ENCODE peak calls at places on chromosomes 16 and 17, in six cellular contexts. Q is GM03348; E is Kasumi-1; M is cardiac fibroblast; D is mucosa of descending colon; W is activated CD4-positive, CD25-positive, alpha-beta regulatory T cell. K is an unnamed sample.
A peak's percentile ranks its signal among the peaks of the same experiment; 100 is the strongest.

GRCh38 chr16:67773569-67774456 is 32.5 kb downstream of the RANBP10 start:
- DNase-seq in Q (no peak), E (no peak), D (no peak), W (no peak), M (no peak), K (no peak)

GRCh38 chr17:17347956-17348871 is 45.0 kb downstream of the NT5M start:
- DNase-seq in W (no peak), M (no peak), E (no peak), Q (no peak), D (no peak), K (no peak)

GRCh38 chr16:87697792-87698191 is 68.0 kb downstream of the KLHDC4 start:
- DNase-seq in E (no peak), M (no peak), D (no peak), W (no peak), Q (no peak), K (no peak)

GRCh38 chr16:11080999-11081630 is 136.8 kb downstream of the CLEC16A start:
- DNase-seq in Q (no peak), W (no peak), E (no peak), M (no peak), D (no peak), K (no peak)

GRCh38 chr17:55825213-55825612 is 74.4 kb downstream of the PCTP start:
- DNase-seq in W (no peak), D (no peak), E (peak; percentile 31), M (peak; percentile 6), Q (no peak), K (peak; percentile 3)

GRCh38 chr17:2710804-2711607 is 558 bp downstream of the CLUH start:
- DNase-seq in D (peak; percentile 51), M (peak; percentile 19), E (no peak), Q (peak; percentile 66), W (no peak), K (no peak)

GRCh38 chr16:9817586-9817985 is 364.6 kb downstream of the GRIN2A start:
- DNase-seq in E (no peak), D (no peak), Q (no peak), W (no peak), M (no peak), K (no peak)

GRCh38 chr17:70171159-70171558 is 1.8 kb downstream of the KCNJ2 start:
- DNase-seq in D (peak; percentile 27), W (no peak), M (no peak), E (no peak), Q (no peak), K (no peak)

GRCh38 chr16:81618661-81619060 is 160.4 kb upstream of the PLCG2 start:
- DNase-seq in W (no peak), Q (no peak), E (no peak), D (no peak), M (no peak), K (peak; percentile 88)

GRCh38 chr17:77266891-77267341 is 126.1 kb downstream of the SEC14L1 start:
- DNase-seq in Q (no peak), W (no peak), D (no peak), M (no peak), E (peak; percentile 83), K (no peak)

GRCh38 chr17:32515677-32516383 is 29.0 kb downstream of the CDK5R1 start:
- DNase-seq in E (no peak), W (no peak), Q (no peak), M (no peak), D (no peak), K (no peak)

GRCh38 chr17:79741751-79742588 is 11.2 kb downstream of the ENPP7 start:
- DNase-seq in Q (peak; percentile 91), D (peak; percentile 79), E (peak; percentile 35), W (peak; percentile 51), M (peak; percentile 45), K (peak; percentile 91)

GRCh38 chr17:17833664-17834357 is 3.0 kb downstream of the SREBF1 start:
- DNase-seq in D (no peak), M (no peak), Q (no peak), E (no peak), W (no peak), K (no peak)

GRCh38 chr16:67155305-67156145 is 4.2 kb downstream of the TRADD start:
- DNase-seq in D (peak; percentile 81), W (peak; percentile 68), Q (peak; percentile 93), M (peak; percentile 69), E (peak; percentile 35), K (peak; percentile 69)

GRCh38 chr16:47358816-47359215 is 102.0 kb downstream of the ITFG1 start:
- DNase-seq in M (peak; percentile 25), D (no peak), Q (no peak), W (no peak), E (no peak), K (no peak)

GRCh38 chr16:9012848-9013507 is 49.3 kb upstream of the USP7 start:
- DNase-seq in D (no peak), E (no peak), Q (peak; percentile 14), M (no peak), W (no peak), K (peak; percentile 35)

GRCh38 chr16:20865420-20866126 is 34.6 kb downstream of the DCUN1D3 start:
- DNase-seq in Q (no peak), E (no peak), D (no peak), W (no peak), M (peak; percentile 75), K (no peak)

GRCh38 chr17:63450551-63450950 is 4.4 kb upstream of the CYB561 start:
- DNase-seq in Q (no peak), E (peak; percentile 51), W (no peak), D (no peak), M (peak; percentile 53), K (no peak)

GRCh38 chr16:79632289-79632688 is 31.8 kb upstream of the MAF start:
- DNase-seq in W (no peak), Q (no peak), M (peak; percentile 3), E (no peak), D (no peak), K (no peak)

GRCh38 chr16:75392911-75393310 is 40.4 kb downstream of the CFDP1 start:
- DNase-seq in Q (no peak), M (no peak), E (no peak), W (no peak), D (no peak), K (no peak)

GRCh38 chr16:9627427-9627826 is 536.0 kb downstream of the HAPSTR1 start:
- DNase-seq in E (no peak), M (no peak), W (no peak), Q (no peak), D (no peak), K (no peak)

GRCh38 chr17:68511671-68512246 is 471 bp upstream of the PRKAR1A start:
- DNase-seq in E (peak; percentile 68), D (peak; percentile 75), W (peak; percentile 59), Q (peak; percentile 79), M (peak; percentile 50), K (peak; percentile 79)